ENCODE peak calls at places on chromosomes 11 and 22, in six cellular contexts. N is ovary, T is GM23338, Y is AG10803, B is NCI-H2171, O is D721Med. Q is an unnamed sample.

GRCh38 chr22:17272511-17272991 is 53.3 kb upstream of the ADA2 start:
- DNase-seq in T (peak), B (no peak), N (no peak), Y (no peak), O (no peak), Q (no peak)

GRCh38 chr11:76627541-76628082 is 42.9 kb downstream of the LRRC32 start:
- DNase-seq in B (no peak), O (no peak), T (no peak), Y (no peak), N (no peak), Q (no peak)

GRCh38 chr11:115887727-115888126 is 383.5 kb upstream of the CADM1 start:
- DNase-seq in N (no peak), O (no peak), T (no peak), B (no peak), Y (no peak), Q (no peak)

GRCh38 chr22:25759825-25760231 is 17.8 kb downstream of the MYO18B start:
- DNase-seq in T (no peak), O (no peak), Y (peak), B (no peak), N (no peak), Q (no peak)

GRCh38 chr11:64888761-64889511 is 10.5 kb upstream of the EHD1 start:
- DNase-seq in N (no peak), Y (no peak), B (no peak), O (no peak), T (no peak), Q (no peak)

GRCh38 chr11:24234822-24235508 is 261.9 kb upstream of the LUZP2 start:
- DNase-seq in N (no peak), O (no peak), B (no peak), Y (no peak), T (peak), Q (no peak)

GRCh38 chr22:17580461-17581031 is 17.2 kb downstream of the SLC25A18 start:
- DNase-seq in O (no peak), Y (no peak), B (no peak), N (no peak), T (peak), Q (no peak)

GRCh38 chr11:44687310-44687842 is 39.4 kb upstream of the TSPAN18 start:
- DNase-seq in T (no peak), B (no peak), Y (no peak), O (no peak), N (no peak), Q (no peak)

GRCh38 chr22:20155330-20156041 is 4.6 kb upstream of the CCDC188 start:
- DNase-seq in B (peak), T (no peak), O (peak), N (no peak), Y (peak), Q (no peak)

GRCh38 chr11:11535611-11536010 is 86.2 kb downstream of the GALNT18 start:
- DNase-seq in B (no peak), T (no peak), O (no peak), N (no peak), Y (no peak), Q (no peak)

GRCh38 chr11:4851033-4851432 is 2.0 kb upstream of the OR51S1 start:
- DNase-seq in O (no peak), Y (no peak), T (no peak), N (no peak), B (no peak), Q (no peak)

GRCh38 chr11:10302744-10303557 is 1.9 kb upstream of the ADM start:
- DNase-seq in T (peak), B (no peak), O (no peak), N (peak), Y (peak), Q (peak)

GRCh38 chr11:111733655-111734088 is 32.5 kb downstream of the PPP2R1B start:
- DNase-seq in T (no peak), N (peak), B (no peak), Y (peak), O (no peak), Q (no peak)

GRCh38 chr22:40436460-40437431 is 66.4 kb downstream of the SGSM3 start:
- DNase-seq in B (peak), N (peak), T (peak), O (no peak), Y (peak), Q (peak)

GRCh38 chr11:13297917-13298356 is 20.3 kb downstream of the BMAL1 start:
- DNase-seq in T (no peak), Y (no peak), O (no peak), N (no peak), B (no peak), Q (no peak)

GRCh38 chr11:100923555-100923954 is 206.1 kb downstream of the PGR start:
- DNase-seq in Y (peak), O (no peak), B (no peak), T (no peak), N (no peak), Q (no peak)

GRCh38 chr11:128963744-128964340 is 21.2 kb upstream of the TP53AIP1 start:
- DNase-seq in N (no peak), O (no peak), T (no peak), Y (peak), B (peak), Q (no peak)

GRCh38 chr11:74325649-74326645 is 14.5 kb upstream of the P4HA3 start:
- DNase-seq in O (no peak), B (peak), T (no peak), Y (peak), N (peak), Q (no peak)

GRCh38 chr11:34492806-34493414 is 20.7 kb downstream of the ELF5 start:
- DNase-seq in B (peak), O (peak), Y (peak), T (peak), N (peak), Q (no peak)